ENCODE peak calls at places on chromosomes 5 and 9, in eight cellular contexts. U is cardiac fibroblast; W is KBM-7; Z is germinal center; S is stromal cell of bone marrow; Y is HCT116; P is activated T-helper 1 cell treated with anti-CD3 and anti-CD28 coated beads, Interleukin-2, amount 50 U/mL, for 16 hours; X is psoas muscle. Q is an unnamed sample.

GRCh38 chr9:31355965-31356364 is 1028.5 kb upstream of the ACO1 start:
- DNase-seq in X (no peak), U (no peak), P (no peak), W (no peak), Z (no peak), Y (no peak), S (no peak), Q (no peak)

GRCh38 chr5:178640331-178641045 is 13.6 kb upstream of the CLK4 start:
- DNase-seq in U (no peak), Z (no peak), P (no peak), W (no peak), X (no peak), Y (no peak), S (no peak), Q (no peak)

GRCh38 chr5:109830955-109831502 is 141.3 kb downstream of the MAN2A1 start:
- DNase-seq in W (no peak), Z (no peak), S (no peak), Y (no peak), X (no peak), U (no peak), P (no peak), Q (no peak)

GRCh38 chr5:62829241-62829986 is 250.8 kb downstream of the LRRC70 start:
- DNase-seq in P (no peak), S (no peak), Z (no peak), W (no peak), X (no peak), U (no peak), Y (no peak), Q (no peak)

GRCh38 chr9:76580188-76580587 is 121.2 kb downstream of the GCNT1 start:
- DNase-seq in Z (peak), P (no peak), U (no peak), Y (no peak), X (no peak), W (peak), S (no peak), Q (no peak)

GRCh38 chr5:67435007-67435406 is 238.4 kb upstream of the CD180 start:
- DNase-seq in P (no peak), S (no peak), U (no peak), W (no peak), Z (no peak), Y (no peak), X (no peak), Q (no peak)

GRCh38 chr9:81635526-81636279 is 53.6 kb downstream of the TLE1 start:
- DNase-seq in P (no peak), Y (no peak), W (no peak), U (no peak), Z (no peak), X (no peak), S (no peak), Q (no peak)

GRCh38 chr9:14395300-14396082 is 81.5 kb upstream of the NFIB start:
- DNase-seq in X (peak), U (no peak), P (no peak), Y (no peak), W (no peak), Z (no peak), S (no peak), Q (no peak)

GRCh38 chr9:119736478-119737454 is 367.5 kb upstream of the BRINP1 start:
- DNase-seq in Z (peak), P (no peak), U (no peak), X (no peak), S (no peak), Y (no peak), W (no peak), Q (peak)

GRCh38 chr5:177333420-177334154 is 17.9 kb downstream of the LMAN2 start:
- DNase-seq in P (no peak), Y (no peak), S (no peak), U (no peak), X (no peak), Z (no peak), W (no peak), Q (no peak)

GRCh38 chr5:172559004-172559932 is 81.8 kb upstream of the NEURL1B start:
- DNase-seq in U (peak), X (peak), Z (no peak), W (no peak), S (peak), P (no peak), Y (peak), Q (no peak)

GRCh38 chr5:80083115-80083890 is 48.2 kb downstream of the THBS4 start:
- DNase-seq in Z (peak), U (peak), W (peak), S (peak), Y (peak), X (no peak), P (no peak), Q (peak)

GRCh38 chr5:149915392-149916260 is 29.0 kb downstream of the PDE6A start:
- DNase-seq in S (no peak), Y (no peak), W (no peak), X (no peak), U (no peak), Z (no peak), P (no peak), Q (no peak)

GRCh38 chr5:171845857-171846785 is 60.5 kb downstream of the SMIM23 start:
- DNase-seq in P (no peak), X (peak), U (peak), Z (no peak), W (no peak), S (peak), Y (no peak), Q (no peak)

GRCh38 chr5:126837242-126837641 is 60.3 kb downstream of the LMNB1 start:
- DNase-seq in X (no peak), S (no peak), W (no peak), P (no peak), Y (no peak), Z (no peak), U (no peak), Q (no peak)